ENCODE peak calls at places on chromosomes 5 and 9, in nine cellular contexts. A, T, W, F, D, I, G, V and C are unnamed samples.

GRCh38 chr9:90515550-90515949 is 127.1 kb downstream of the DIRAS2 start:
- DNase-seq in G (no peak), I (no peak), D (no peak), A (no peak), T (no peak), V (no peak), W (no peak), F (no peak), C (no peak)

GRCh38 chr9:33840381-33840780 is 23.4 kb downstream of the UBE2R2 start:
- DNase-seq in I (peak), A (peak), T (no peak), G (no peak), V (peak), F (no peak), W (peak), D (no peak), C (no peak)

GRCh38 chr5:10617103-10617502 is 53.2 kb downstream of the ANKRD33B start:
- DNase-seq in F (no peak), G (no peak), A (no peak), T (no peak), I (no peak), V (no peak), D (no peak), W (no peak), C (no peak)

GRCh38 chr5:21152611-21153010 is 1164.6 kb upstream of the CDH18 start:
- DNase-seq in D (no peak), I (peak), G (no peak), V (peak), A (peak), W (peak), T (no peak), F (no peak), C (no peak)

GRCh38 chr5:53730938-53731337 is 170.5 kb downstream of the NDUFS4 start:
- DNase-seq in G (no peak), I (no peak), D (no peak), W (no peak), T (no peak), V (no peak), A (no peak), F (peak), C (peak)

GRCh38 chr9:128702949-128703615 is 779 bp downstream of the PKN3 start:
- DNase-seq in A (no peak), F (peak), V (no peak), T (no peak), G (no peak), W (peak), D (peak), I (no peak), C (no peak)

GRCh38 chr5:172374783-172375182 is 79.5 kb downstream of the SH3PXD2B start:
- DNase-seq in I (no peak), F (no peak), D (no peak), T (no peak), G (no peak), W (no peak), A (no peak), V (no peak), C (no peak)

GRCh38 chr9:2241461-2241874 is 226.3 kb downstream of the SMARCA2 start:
- DNase-seq in D (peak), G (peak), T (peak), V (no peak), A (peak), I (no peak), F (no peak), W (peak), C (no peak)

GRCh38 chr9:29212590-29213373 is 1639.5 kb upstream of the C9orf72 start:
- DNase-seq in V (peak), T (no peak), F (peak), A (no peak), I (no peak), G (peak), D (peak), W (peak), C (no peak)

GRCh38 chr5:139650689-139651501 is 2.7 kb downstream of the CXXC5 start:
- DNase-seq in V (peak), T (peak), A (no peak), I (no peak), F (peak), D (no peak), W (peak), G (no peak), C (no peak)

GRCh38 chr9:35717132-35717870 is 14.7 kb downstream of the TLN1 start:
- DNase-seq in T (no peak), A (no peak), D (no peak), G (no peak), W (no peak), I (no peak), V (no peak), F (no peak), C (no peak)

GRCh38 chr9:111662851-111663823 is 1.7 kb downstream of the GNG10 start:
- DNase-seq in T (no peak), I (no peak), F (peak), W (no peak), A (no peak), D (no peak), G (peak), V (no peak), C (no peak)

GRCh38 chr5:142837274-142837673 is 67.1 kb downstream of the ARHGAP26 start:
- DNase-seq in G (no peak), F (peak), I (no peak), T (no peak), D (no peak), W (no peak), V (peak), A (no peak), C (no peak)

GRCh38 chr5:14687023-14687665 is 22.6 kb downstream of the OTULIN start:
- DNase-seq in V (peak), A (no peak), F (no peak), T (no peak), D (no peak), G (no peak), I (peak), W (peak), C (no peak)

GRCh38 chr5:175663191-175664184 is 5.6 kb downstream of the HRH2 start:
- DNase-seq in G (no peak), A (no peak), I (no peak), V (no peak), T (no peak), F (no peak), W (no peak), D (no peak), C (no peak)

GRCh38 chr5:53063176-53063575 is 46.4 kb downstream of the MOCS2 start:
- DNase-seq in F (no peak), A (peak), D (no peak), I (peak), G (no peak), T (no peak), W (peak), V (peak), C (no peak)